ENCODE peak calls at places on chromosome 17, in nine cellular contexts. D is hepatocyte; K is CD8-positive, alpha-beta memory T cell; M is brain microvascular endothelial cell; Z is tibial artery; Y is GM12865; P is thoracic aorta; G is endodermal cell; A is ascending aorta. R is an unnamed sample.

GRCh38 chr17:38663125-38663751 is 11.5 kb downstream of the EPOP start:
- DNase-seq in D (peak), K (no peak), M (peak), Z (no peak), Y (peak), P (no peak), G (peak), A (no peak), R (peak)

GRCh38 chr17:66720027-66720426 is 114.9 kb upstream of the CACNG5 start:
- DNase-seq in D (no peak), K (no peak), M (no peak), Z (no peak), Y (no peak), P (no peak), G (peak), A (no peak), R (no peak)

GRCh38 chr17:4948997-4949320 is 629 bp upstream of the PFN1 start:
- DNase-seq in D (peak), K (peak), M (no peak), Z (peak), Y (peak), P (no peak), G (peak), A (peak), R (no peak)

GRCh38 chr17:47735139-47735464 is 2.1 kb downstream of the TBX21 start:
- DNase-seq in D (no peak), K (no peak), M (no peak), Z (no peak), Y (no peak), P (no peak), G (no peak), A (no peak), R (no peak)

GRCh38 chr17:47744168-47745036 is 11.4 kb downstream of the TBX21 start:
- DNase-seq in D (no peak), K (no peak), M (no peak), Z (no peak), Y (no peak), P (no peak), G (no peak), A (no peak), R (no peak)

GRCh38 chr17:38453951-38454421 is 25.7 kb downstream of the ARHGAP23 start:
- DNase-seq in D (peak), K (no peak), M (no peak), Z (no peak), Y (no peak), P (no peak), G (peak), A (no peak), R (peak)

GRCh38 chr17:64147110-64148016 is 17.4 kb upstream of the ERN1 start:
- DNase-seq in D (no peak), K (no peak), M (no peak), Z (no peak), Y (peak), P (no peak), G (peak), A (no peak), R (peak)

GRCh38 chr17:33779399-33779697 is 475.7 kb upstream of the CCL2 start:
- DNase-seq in D (no peak), K (no peak), M (no peak), Z (no peak), Y (no peak), P (no peak), G (no peak), A (no peak), R (no peak)

GRCh38 chr17:35051183-35051578 is 12.3 kb downstream of the RFFL start:
- DNase-seq in D (no peak), K (peak), M (no peak), Z (no peak), Y (peak), P (no peak), G (no peak), A (no peak), R (no peak)

GRCh38 chr17:4998027-4998665 is 396 bp downstream of the KIF1C start:
- DNase-seq in D (no peak), K (no peak), M (no peak), Z (peak), Y (no peak), P (no peak), G (peak), A (no peak), R (peak)

GRCh38 chr17:79625706-79626105 is 14.9 kb upstream of the RBFOX3 start:
- DNase-seq in D (no peak), K (no peak), M (no peak), Z (no peak), Y (no peak), P (no peak), G (no peak), A (no peak), R (no peak)

GRCh38 chr17:9234404-9234945 is 213.2 kb downstream of the NTN1 start:
- DNase-seq in D (no peak), K (no peak), M (no peak), Z (no peak), Y (no peak), P (no peak), G (no peak), A (no peak), R (no peak)

GRCh38 chr17:32684087-32684828 is 192.7 kb downstream of the MYO1D start:
- DNase-seq in D (no peak), K (no peak), M (no peak), Z (no peak), Y (no peak), P (no peak), G (no peak), A (no peak), R (no peak)

GRCh38 chr17:35726609-35727460 is 4.6 kb upstream of the RASL10B start:
- DNase-seq in D (peak), K (no peak), M (peak), Z (no peak), Y (no peak), P (no peak), G (peak), A (no peak), R (peak)

GRCh38 chr17:48459070-48459469 is 29.1 kb upstream of the SKAP1 start:
- DNase-seq in D (no peak), K (no peak), M (no peak), Z (no peak), Y (peak), P (no peak), G (no peak), A (no peak), R (no peak)

DNA sequence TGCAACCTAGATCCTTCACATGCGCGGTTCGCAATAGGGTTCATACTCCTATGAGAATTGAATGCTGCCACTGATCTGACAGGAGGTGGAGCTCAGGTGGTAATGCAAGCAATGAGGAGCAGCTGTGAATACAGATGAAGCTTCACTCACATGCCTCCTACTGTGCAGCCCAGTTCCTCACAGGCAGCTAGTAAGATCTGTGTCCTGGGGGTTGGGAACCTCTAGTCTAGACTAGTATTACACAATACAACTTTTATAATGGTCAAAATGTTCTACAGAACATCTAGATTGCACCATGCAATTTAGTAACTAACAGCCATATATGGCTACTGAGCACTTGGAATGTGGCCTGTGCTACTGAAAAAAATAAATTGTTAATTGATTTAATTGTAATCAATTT is 26.7 kb downstream of the ABCA5 start:
- DNase-seq in D (no peak), K (no peak), M (no peak), Z (no peak), Y (no peak), P (no peak), G (no peak), A (no peak), R (no peak)
- H3K4me3 ChIP-seq in D (no peak), K (no peak), M (no peak), Z (no peak), Y (no peak), P (no peak), G (no peak), A (no peak), R (no peak)

DNA sequence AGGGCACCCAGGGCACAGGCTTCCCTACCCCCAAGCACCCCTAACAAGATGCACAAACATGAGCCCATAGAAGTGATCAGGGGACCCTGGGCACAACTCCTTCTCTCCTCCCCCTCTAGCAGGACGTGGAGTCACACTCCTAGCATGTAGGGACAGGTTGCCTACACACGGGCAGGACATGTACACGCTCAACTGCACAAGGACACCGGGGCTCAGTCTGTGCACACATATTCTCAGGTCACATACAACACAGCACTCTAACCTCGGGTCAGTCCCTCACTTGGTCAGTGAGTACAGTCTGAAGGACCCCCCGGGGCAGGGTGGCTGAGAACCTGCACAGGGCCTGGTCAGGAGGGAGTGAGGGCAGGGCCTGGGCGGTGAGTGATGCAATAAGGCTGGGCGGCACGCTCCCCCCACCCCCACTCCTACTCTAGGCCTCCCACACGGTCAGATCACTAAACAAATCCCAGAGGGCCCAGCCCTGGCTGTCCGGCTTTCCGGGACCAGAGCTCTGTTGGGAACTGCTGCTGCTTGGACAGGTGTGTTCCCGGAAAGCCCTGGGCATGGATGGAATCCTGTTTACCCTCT is 808 bp upstream of the DOC2B start:
- DNase-seq in D (peak), K (no peak), M (no peak), Z (no peak), Y (no peak), P (no peak), G (no peak), A (no peak), R (peak)
- H3K4me3 ChIP-seq in D (no peak), K (no peak), M (no peak), Z (no peak), Y (no peak), P (no peak), G (no peak), A (no peak), R (no peak)

DNA sequence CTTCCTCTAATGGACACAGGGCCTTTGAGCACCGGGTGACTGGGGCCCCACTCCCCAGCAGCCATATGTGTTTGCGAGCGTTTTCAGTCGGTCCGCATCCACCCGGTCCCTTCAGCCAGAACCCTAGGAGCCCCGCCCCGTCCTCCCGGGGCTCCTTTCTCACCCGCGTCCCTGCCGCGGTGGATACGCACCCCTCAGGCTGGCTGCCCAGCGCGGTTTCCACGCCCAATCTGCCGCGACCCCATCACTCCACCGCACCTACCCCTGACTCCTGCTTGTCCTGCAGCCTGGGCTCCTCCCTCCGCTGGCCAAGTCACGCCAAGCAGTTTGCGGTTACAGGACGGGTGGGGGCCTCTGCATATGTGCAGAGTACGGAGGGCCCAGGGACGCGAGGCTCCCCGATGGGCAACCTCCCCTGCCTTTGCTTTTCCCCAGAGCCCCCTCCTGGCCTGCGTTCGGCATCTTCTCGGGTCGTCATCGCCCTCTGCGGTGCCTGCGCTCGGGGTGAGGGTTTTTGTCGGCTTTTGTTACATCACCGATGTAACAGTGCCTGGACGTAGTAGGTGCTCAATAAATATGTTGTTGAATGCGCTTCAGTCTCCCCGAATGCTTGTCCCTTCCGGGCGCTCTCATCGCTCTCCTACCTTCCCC is 984 bp upstream of the TTYH2 start:
- DNase-seq in D (peak), K (peak), M (no peak), Z (no peak), Y (peak), P (no peak), G (peak), A (no peak), R (peak)
- H3K4me3 ChIP-seq in D (peak), K (peak), M (peak), Z (peak), Y (peak), P (peak), G (peak), A (peak), R (peak)

GRCh38 chr17:81933178-81933699 is 3.9 kb downstream of the PYCR1 start:
- DNase-seq in D (no peak), K (no peak), M (no peak), Z (no peak), Y (no peak), P (no peak), G (no peak), A (no peak), R (no peak)

GRCh38 chr17:81932333-81932983 is 4.6 kb downstream of the PYCR1 start:
- DNase-seq in D (no peak), K (no peak), M (no peak), Z (no peak), Y (no peak), P (no peak), G (no peak), A (no peak), R (no peak)

GRCh38 chr17:81934098-81934757 is 2.9 kb downstream of the PYCR1 start:
- DNase-seq in D (no peak), K (no peak), M (no peak), Z (no peak), Y (no peak), P (no peak), G (no peak), A (no peak), R (no peak)

GRCh38 chr17:81934850-81935708 is 2.0 kb downstream of the PYCR1 start:
- DNase-seq in D (no peak), K (no peak), M (no peak), Z (no peak), Y (no peak), P (no peak), G (no peak), A (no peak), R (no peak)

GRCh38 chr17:81935709-81936084 is 1.4 kb downstream of the PYCR1 start:
- DNase-seq in D (no peak), K (no peak), M (no peak), Z (no peak), Y (no peak), P (no peak), G (no peak), A (no peak), R (no peak)
- H3K4me3 ChIP-seq in D (no peak), K (no peak), M (peak), Z (no peak), Y (no peak), P (no peak), G (peak), A (no peak), R (peak)

GRCh38 chr17:40557531-40558299 is 7.6 kb downstream of the CCR7 start:
- DNase-seq in D (no peak), K (no peak), M (no peak), Z (peak), Y (peak), P (no peak), G (peak), A (no peak), R (peak)

GRCh38 chr17:40558300-40558584 is 7.0 kb downstream of the CCR7 start:
- DNase-seq in D (no peak), K (no peak), M (no peak), Z (peak), Y (peak), P (no peak), G (peak), A (no peak), R (no peak)

GRCh38 chr17:40555296-40556190 is 9.7 kb downstream of the CCR7 start:
- DNase-seq in D (no peak), K (no peak), M (no peak), Z (peak), Y (peak), P (no peak), G (no peak), A (no peak), R (peak)

GRCh38 chr17:40556198-40556661 is 9.0 kb downstream of the CCR7 start:
- DNase-seq in D (no peak), K (no peak), M (no peak), Z (no peak), Y (peak), P (no peak), G (peak), A (no peak), R (no peak)

GRCh38 chr17:40556884-40557414 is 8.3 kb downstream of the CCR7 start:
- DNase-seq in D (no peak), K (no peak), M (no peak), Z (peak), Y (no peak), P (no peak), G (peak), A (no peak), R (peak)
- H3K4me3 ChIP-seq in D (no peak), K (no peak), M (no peak), Z (no peak), Y (no peak), P (no peak), G (no peak), A (no peak), R (no peak)

GRCh38 chr17:70987867-70988340 is 818.6 kb downstream of the KCNJ2 start:
- DNase-seq in D (no peak), K (no peak), M (no peak), Z (no peak), Y (peak), P (no peak), G (peak), A (no peak), R (peak)
- H3K4me3 ChIP-seq in D (no peak), K (no peak), M (no peak), Z (no peak), Y (no peak), P (no peak), G (no peak), A (no peak), R (no peak)

GRCh38 chr17:17365476-17366110 is 62.4 kb downstream of the NT5M start:
- DNase-seq in D (no peak), K (no peak), M (no peak), Z (no peak), Y (no peak), P (no peak), G (no peak), A (no peak), R (no peak)
- H3K4me3 ChIP-seq in D (no peak), K (no peak), M (no peak), Z (no peak), Y (no peak), P (no peak), G (no peak), A (no peak), R (no peak)

DNA sequence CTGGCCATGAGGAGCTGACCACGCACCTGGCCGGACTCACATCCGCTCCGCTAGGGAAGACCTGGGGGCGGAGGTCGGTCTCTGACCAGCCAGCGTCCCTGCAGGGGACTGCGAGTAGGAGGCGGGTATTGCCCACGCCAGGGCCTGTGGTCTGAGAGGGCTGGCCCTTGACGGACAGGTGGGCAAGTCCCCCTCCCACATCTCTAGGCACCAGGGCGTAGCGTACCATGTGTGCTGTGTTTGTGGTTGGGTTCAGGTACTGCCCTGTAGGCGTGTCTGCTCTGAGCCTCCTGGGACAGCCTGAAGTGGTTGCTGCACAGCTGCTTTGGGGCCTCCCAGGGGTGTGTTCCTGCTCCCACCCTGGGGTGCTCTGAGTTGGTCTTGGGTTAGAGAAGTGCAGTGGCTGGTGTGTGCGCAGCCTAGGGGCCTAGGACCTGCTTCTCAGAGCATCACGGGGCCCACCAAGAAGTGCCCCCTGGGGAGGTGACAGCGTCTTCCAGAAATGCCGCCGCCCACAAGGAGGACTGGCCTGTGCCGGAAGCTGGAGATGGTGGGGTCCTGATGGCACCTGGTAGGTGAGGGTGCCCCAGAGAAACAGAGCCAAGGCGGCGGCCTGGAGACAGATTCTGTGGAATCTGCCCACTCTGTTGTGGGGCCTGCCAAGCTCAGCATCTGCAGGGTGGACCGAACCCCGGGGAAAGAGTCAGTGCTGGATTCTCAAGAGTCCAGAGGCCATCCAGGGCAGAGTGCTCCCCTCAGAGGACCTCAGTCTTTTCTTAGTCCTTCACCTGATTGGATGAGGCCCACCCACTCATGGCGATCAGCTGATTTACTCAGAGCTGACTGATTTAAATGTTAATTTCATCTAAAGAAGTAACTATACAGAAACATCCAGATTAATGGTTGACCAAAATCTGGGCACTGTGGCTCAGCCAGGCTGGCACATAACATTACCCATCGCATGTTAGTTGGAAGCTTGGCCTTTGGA is 48.3 kb downstream of the WDR45B start:
- DNase-seq in D (no peak), K (no peak), M (no peak), Z (no peak), Y (peak), P (no peak), G (no peak), A (no peak), R (no peak)
- H3K4me3 ChIP-seq in D (no peak), K (no peak), M (no peak), Z (no peak), Y (no peak), P (no peak), G (no peak), A (no peak), R (no peak)

GRCh38 chr17:78174332-78174869 is 6.0 kb downstream of the SYNGR2 start:
- DNase-seq in D (no peak), K (no peak), M (no peak), Z (peak), Y (peak), P (peak), G (no peak), A (peak), R (peak)
- H3K4me3 ChIP-seq in D (no peak), K (no peak), M (no peak), Z (no peak), Y (no peak), P (peak), G (no peak), A (no peak), R (no peak)

GRCh38 chr17:7222093-7222971 is 2.6 kb downstream of the ACADVL start:
- DNase-seq in D (no peak), K (no peak), M (no peak), Z (no peak), Y (no peak), P (no peak), G (no peak), A (no peak), R (no peak)
- H3K4me3 ChIP-seq in D (no peak), K (no peak), M (no peak), Z (no peak), Y (no peak), P (no peak), G (no peak), A (no peak), R (no peak)